ENCODE peak calls at places on chromosomes 2 and 18, in four cellular contexts. U is A549, V is WTC11, J is K562. I is an unnamed sample.

GRCh38 chr2:141464995-141465394 is 665.8 kb downstream of the LRP1B start:
- DNase-seq in U (no peak), V (no peak), J (no peak), I (no peak)

GRCh38 chr2:28995765-28996164 is 14.7 kb downstream of the TOGARAM2 start:
- DNase-seq in U (no peak), V (no peak), J (no peak), I (no peak)

GRCh38 chr2:106614511-106615291 is 127.5 kb downstream of the CD8B2 start:
- DNase-seq in U (no peak), V (no peak), J (no peak), I (peak; percentile 73)

GRCh38 chr2:26274058-26274613 is 29.4 kb downstream of the HADHB start:
- DNase-seq in U (peak; percentile 12), V (no peak), J (no peak), I (peak; percentile 78)

GRCh38 chr2:12167525-12168317 is 421.3 kb downstream of the LPIN1 start:
- DNase-seq in U (no peak), V (peak; percentile 46), J (no peak), I (peak; percentile 60)

GRCh38 chr18:13213036-13213795 is 5.3 kb upstream of the LDLRAD4 start:
- DNase-seq in U (no peak), V (no peak), J (no peak), I (no peak)

GRCh38 chr2:68878071-68878711 is 7.0 kb upstream of the BMP10 start:
- DNase-seq in U (no peak), V (no peak), J (no peak), I (no peak)

GRCh38 chr18:36580266-36580665 is 248.5 kb downstream of the TPGS2 start:
- DNase-seq in U (no peak), V (no peak), J (no peak), I (no peak)

GRCh38 chr2:205657579-205657978 is 24.7 kb upstream of the NRP2 start:
- DNase-seq in U (no peak), V (no peak), J (no peak), I (no peak)

GRCh38 chr18:4068552-4069158 is 386.5 kb downstream of the DLGAP1 start:
- DNase-seq in U (peak; percentile 65), V (peak; percentile 56), J (peak; percentile 69), I (peak; percentile 34)

GRCh38 chr2:148756292-148756975 is 111.9 kb downstream of the EPC2 start:
- DNase-seq in U (peak; percentile 4), V (no peak), J (no peak), I (peak; percentile 50)

GRCh38 chr18:29154196-29154757 is 977.3 kb upstream of the CDH2 start:
- DNase-seq in U (peak; percentile 36), V (no peak), J (no peak), I (no peak)

GRCh38 chr2:201465524-201465971 is 14.0 kb downstream of the STRADB start:
- DNase-seq in U (no peak), V (no peak), J (no peak), I (no peak)

GRCh38 chr2:207387172-207387571 is 142.6 kb upstream of the CREB1 start:
- DNase-seq in U (no peak), V (no peak), J (no peak), I (no peak)

GRCh38 chr2:207390302-207391095 is 139.3 kb upstream of the CREB1 start:
- DNase-seq in U (no peak), V (no peak), J (no peak), I (no peak)

GRCh38 chr2:207385903-207386302 is 143.9 kb upstream of the CREB1 start:
- DNase-seq in U (no peak), V (no peak), J (no peak), I (no peak)

GRCh38 chr2:207385076-207385475 is 144.7 kb upstream of the CREB1 start:
- DNase-seq in U (no peak), V (no peak), J (no peak), I (no peak)
- TF ChIP-seq NR3C1 in U (no peak), V (no peak), J (no peak), I (no peak)

GRCh38 chr2:27871805-27872204 is 18.4 kb downstream of the RBKS start:
- DNase-seq in U (peak; percentile 18), V (no peak), J (no peak), I (no peak)
- TF ChIP-seq NR3C1 in U (no peak), V (no peak), J (no peak), I (no peak)

DNA sequence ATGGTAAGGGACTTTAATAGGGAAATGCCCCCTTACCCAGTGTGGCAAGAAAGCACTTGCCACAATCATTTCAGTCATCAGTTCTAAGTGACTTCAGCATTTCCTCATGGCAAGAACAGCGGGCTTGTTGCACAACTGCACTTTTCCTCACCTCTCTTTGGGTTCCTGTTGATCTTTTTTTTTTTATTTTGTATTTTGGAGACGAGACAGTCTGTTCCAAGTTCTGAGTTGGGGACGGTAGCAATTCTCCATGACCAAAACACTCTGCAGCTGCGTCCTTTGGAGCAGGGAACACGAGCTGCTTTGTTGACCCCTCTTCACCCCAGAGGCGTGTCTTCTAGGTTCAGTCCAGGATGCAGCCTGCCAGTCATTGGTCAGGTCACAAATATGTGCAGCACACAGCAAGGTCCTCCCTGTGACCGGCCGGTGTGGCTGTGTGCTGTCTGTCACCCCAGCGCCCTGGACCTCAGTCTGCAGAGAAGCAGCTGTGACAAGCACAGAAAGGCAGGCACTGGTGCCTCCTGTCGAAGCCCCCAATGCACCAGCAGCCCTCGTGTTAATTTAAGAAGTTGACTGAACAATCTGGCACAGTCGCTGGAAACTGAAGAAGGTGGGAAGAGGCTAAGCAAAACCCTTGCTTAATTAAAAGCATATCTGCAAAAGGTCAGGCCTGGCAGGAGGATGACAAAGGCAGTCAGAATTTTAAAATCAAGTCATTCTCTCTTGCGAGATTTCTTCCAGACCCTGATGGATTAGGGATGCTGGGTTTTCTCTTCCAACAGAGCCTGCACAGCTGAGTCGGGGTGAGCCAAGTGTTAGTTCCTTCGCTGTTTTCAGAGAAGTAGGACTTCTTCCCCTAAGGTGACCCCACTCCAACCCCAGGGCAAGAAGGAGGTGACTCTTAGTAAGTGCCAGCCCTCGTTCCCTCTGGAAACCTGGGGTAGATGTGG is 96.7 kb upstream of the COPS8 start:
- DNase-seq in U (no peak), V (no peak), J (no peak), I (peak; percentile 29)
- TF ChIP-seq NR3C1 in U (no peak), V (no peak), J (no peak), I (no peak)

DNA sequence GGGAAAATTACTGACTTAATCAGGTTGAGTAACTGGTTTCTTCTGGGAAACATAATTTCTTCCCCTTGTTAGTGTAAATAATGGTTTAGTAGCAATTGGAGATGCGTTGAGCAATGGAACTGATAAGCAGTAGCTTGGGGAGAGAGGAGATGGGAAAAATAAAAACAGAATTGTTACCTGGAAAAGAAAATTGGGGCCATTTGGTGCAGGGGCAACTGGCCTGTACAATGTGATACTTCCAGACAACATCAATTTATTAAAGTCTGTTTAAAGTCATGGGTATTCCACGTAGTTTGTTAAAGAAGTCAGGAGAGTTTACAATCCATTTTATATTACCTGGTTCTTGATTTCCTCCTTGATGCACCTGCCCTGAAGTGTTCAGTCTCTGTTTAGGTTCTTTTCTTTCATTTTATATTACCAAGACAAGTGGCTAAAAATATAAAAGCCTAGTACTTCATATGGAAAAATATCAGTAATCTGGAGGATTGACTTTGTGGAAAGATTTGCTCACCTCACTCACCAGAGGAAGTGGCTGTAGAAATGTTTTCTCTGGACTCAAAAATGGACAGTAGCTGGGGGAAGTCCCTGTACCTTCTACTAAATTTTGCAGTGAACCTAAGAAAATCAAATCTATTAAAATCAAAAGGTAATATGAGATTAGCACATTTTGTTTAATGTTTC is 161.0 kb downstream of the DDX1 start:
- DNase-seq in U (no peak), V (no peak), J (no peak), I (no peak)
- TF ChIP-seq NR3C1 in U (no peak), V (no peak), J (no peak), I (no peak)

GRCh38 chr2:189144700-189145211 is 34.8 kb downstream of the COL5A2 start:
- DNase-seq in U (no peak), V (no peak), J (no peak), I (no peak)
- TF ChIP-seq NR3C1 in U (no peak), V (no peak), J (no peak), I (no peak)

DNA sequence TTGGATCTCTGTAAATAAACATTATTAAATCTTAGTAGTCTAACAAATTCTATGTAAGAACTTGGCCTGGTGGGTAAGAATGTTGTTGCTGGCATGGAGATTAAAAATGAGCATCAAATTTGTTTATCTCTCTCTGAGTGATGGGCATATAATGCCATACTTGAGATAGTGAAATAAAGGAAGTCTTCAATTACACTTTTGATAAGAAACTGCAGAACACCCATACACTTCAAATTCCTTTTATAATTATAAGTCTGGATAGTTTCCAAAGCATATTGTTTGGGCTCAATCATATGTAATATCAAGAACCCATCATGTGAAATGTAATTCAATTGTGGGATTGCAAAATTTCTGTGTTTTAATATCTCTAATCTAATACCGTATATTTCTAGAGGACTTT is 47.4 kb upstream of the PARD3B start:
- DNase-seq in U (no peak), V (no peak), J (no peak), I (no peak)
- TF ChIP-seq NR3C1 in U (no peak), V (no peak), J (no peak), I (no peak)

GRCh38 chr2:238288650-238289573 is 502 bp upstream of the PER2 start:
- DNase-seq in U (peak; percentile 99), V (peak; percentile 99), J (peak; percentile 87), I (peak; percentile 99)

GRCh38 chr2:238289574-238289973 is 1.2 kb upstream of the PER2 start:
- DNase-seq in U (no peak), V (peak; percentile 12), J (no peak), I (no peak)

GRCh38 chr2:238286987-238287386 is 1.4 kb downstream of the PER2 start:
- DNase-seq in U (no peak), V (no peak), J (no peak), I (no peak)

GRCh38 chr2:238286551-238286950 is 1.9 kb downstream of the PER2 start:
- DNase-seq in U (peak; percentile 63), V (no peak), J (no peak), I (peak; percentile 48)

GRCh38 chr2:238287702-238288649 is at the start of gene PER2:
- DNase-seq in U (peak; percentile 91), V (peak; percentile 60), J (peak; percentile 45), I (peak; percentile 84)
- TF ChIP-seq NR3C1 in U (no peak), V (no peak), J (no peak), I (no peak)

DNA sequence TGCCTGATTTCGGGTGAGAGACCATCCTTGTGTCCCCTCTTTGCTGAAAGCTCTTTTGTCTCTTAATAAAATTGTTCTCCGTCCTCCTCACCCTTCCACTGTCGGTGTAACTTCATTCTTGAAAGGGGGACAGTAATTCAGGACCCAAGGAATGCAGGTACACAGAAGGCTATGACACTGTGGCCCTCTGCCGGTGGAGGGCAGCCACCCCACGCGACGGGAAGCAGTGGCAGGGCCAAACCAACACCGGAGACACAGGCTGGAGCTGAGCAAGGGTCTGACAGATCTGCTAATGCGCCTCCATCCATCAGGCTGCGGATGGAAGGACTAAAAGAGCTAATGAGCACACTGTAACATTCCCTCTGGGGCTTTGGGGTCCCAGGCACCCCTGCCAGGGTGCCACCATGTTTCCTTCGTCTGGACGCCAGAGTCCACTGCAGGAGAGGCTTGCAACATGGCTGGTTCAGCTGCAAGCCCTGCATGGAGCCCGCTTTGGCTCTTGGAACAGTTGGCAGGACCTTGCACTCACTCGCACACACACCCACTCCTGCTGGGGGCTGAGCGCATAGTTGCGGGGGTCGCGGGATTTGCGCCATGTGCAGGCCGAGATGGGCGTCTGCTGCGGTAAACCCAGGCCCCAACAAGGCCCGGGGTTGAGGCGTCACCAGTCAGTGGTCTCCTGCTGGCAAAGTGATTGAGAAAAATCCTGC is 544.1 kb upstream of the CDH7 start:
- DNase-seq in U (peak; percentile 1), V (peak; percentile 67), J (no peak), I (peak; percentile 4)
- TF ChIP-seq NR3C1 in U (no peak), V (no peak), J (no peak), I (no peak)

GRCh38 chr2:133504566-133505505 is 63.4 kb downstream of the NCKAP5 start:
- DNase-seq in U (peak; percentile 19), V (no peak), J (no peak), I (no peak)
- TF ChIP-seq NR3C1 in U (no peak), V (no peak), J (no peak), I (no peak)